ENCODE peak calls at places on chromosomes 7 and 10, in five cellular contexts. F is left ventricle myocardium inferior, L is colonic mucosa, T is ovary, D is astrocyte. P is an unnamed sample. For H3K27me3 and H3K36me3, the result is how much of the 10 kb centered on the place peaks cover.

GRCh38 chr10:28375399-28376354 is 72.8 kb upstream of the MPP7 start:
- DNase-seq in D (peak), L (peak), T (no peak), F (no peak), P (peak)

GRCh38 chr10:131656446-131656845 is 244.4 kb upstream of the PPP2R2D start:
- DNase-seq in D (no peak), L (no peak), F (no peak), T (no peak), P (no peak)

GRCh38 chr7:40470111-40470736 is 335.4 kb downstream of the SUGCT start:
- DNase-seq in T (no peak), F (no peak), L (no peak), D (peak), P (no peak)

GRCh38 chr7:14229047-14229446 is 239.6 kb upstream of the ETV1 start:
- DNase-seq in D (no peak), L (no peak), T (no peak), F (no peak), P (no peak)

GRCh38 chr7:45682836-45683555 is 108.8 kb downstream of the ADCY1 start:
- DNase-seq in D (peak), F (no peak), L (peak), T (no peak), P (no peak)

GRCh38 chr7:134992626-134993179 is 6.4 kb downstream of the AGBL3 start:
- DNase-seq in D (peak), T (peak), L (no peak), F (no peak), P (no peak)

GRCh38 chr7:91465595-91466061 is 201.4 kb downstream of the FZD1 start:
- DNase-seq in D (peak), F (no peak), T (no peak), L (no peak), P (no peak)

GRCh38 chr10:103645141-103646054 is 151.9 kb downstream of the NEURL1 start:
- DNase-seq in T (peak), L (no peak), F (peak), D (peak), P (no peak)

GRCh38 chr7:7266257-7266656 is 83.9 kb downstream of the C1GALT1 start:
- DNase-seq in D (no peak), T (no peak), F (no peak), L (no peak), P (no peak)
- TF ChIP-seq CTCF in D (no peak), T (no peak), F (no peak), L (no peak), P (no peak)

GRCh38 chr10:117543245-117543998 is 876 bp downstream of the EMX2 start:
- DNase-seq in D (no peak), L (no peak), F (no peak), T (peak), P (no peak)

GRCh38 chr10:117544729-117545140 is 2.2 kb downstream of the EMX2 start:
- DNase-seq in L (no peak), D (no peak), T (no peak), F (no peak), P (no peak)

GRCh38 chr10:117542706-117543244 is at the start of gene EMX2:
- DNase-seq in F (no peak), T (no peak), D (no peak), L (no peak), P (no peak)

GRCh38 chr10:117545141-117546019 is 2.8 kb downstream of the EMX2 start:
- DNase-seq in D (no peak), F (no peak), L (no peak), T (no peak), P (no peak)

DNA sequence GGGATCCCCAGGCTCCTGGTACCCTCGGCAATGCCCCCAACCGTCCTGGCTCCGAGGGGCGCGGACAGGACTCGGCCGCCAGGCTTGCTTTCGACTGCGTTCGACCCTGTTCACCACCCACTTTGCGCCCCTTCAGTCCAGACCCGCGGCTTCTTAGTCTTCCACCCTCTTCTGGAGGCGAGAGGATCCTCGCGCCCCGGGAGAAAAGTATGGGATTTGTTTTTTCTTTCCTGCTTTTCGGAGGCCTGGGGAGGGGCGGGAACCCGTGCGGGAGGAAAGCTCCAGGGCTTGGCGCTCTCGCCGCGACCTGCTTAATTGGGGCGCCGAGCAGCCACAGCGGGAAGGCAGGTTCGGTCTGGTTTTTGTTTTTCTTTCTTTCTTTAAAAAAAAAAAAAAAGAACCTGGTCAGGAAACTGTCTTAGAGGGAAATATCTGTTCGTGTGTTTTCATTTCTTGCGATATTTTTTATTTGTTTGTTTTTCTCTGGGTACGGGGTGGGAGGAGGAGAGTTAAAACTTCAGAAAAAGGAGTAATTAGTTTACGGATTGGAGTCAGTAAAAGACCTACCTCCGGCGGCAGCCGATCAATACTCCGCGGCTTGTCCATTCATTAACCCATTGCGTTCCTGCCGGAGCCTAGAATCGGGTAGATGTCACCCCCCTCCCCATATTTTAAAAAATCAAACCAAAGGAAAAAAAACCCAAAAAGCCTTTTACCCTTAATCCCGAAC is 1.6 kb downstream of the EMX2 start:
- DNase-seq in T (no peak), L (no peak), D (no peak), F (no peak), P (no peak)
- H3K27me3 ChIP-seq in T (under half), L (half or more), D (half or more), F (half or more), P (under half)

GRCh38 chr7:2405601-2406345 is 2.4 kb downstream of the CHST12 start:
- DNase-seq in L (no peak), T (no peak), F (no peak), D (no peak), P (no peak)
- H3K36me3 ChIP-seq in L (under half), T (under half), F (under half), D (under half), P (under half)

DNA sequence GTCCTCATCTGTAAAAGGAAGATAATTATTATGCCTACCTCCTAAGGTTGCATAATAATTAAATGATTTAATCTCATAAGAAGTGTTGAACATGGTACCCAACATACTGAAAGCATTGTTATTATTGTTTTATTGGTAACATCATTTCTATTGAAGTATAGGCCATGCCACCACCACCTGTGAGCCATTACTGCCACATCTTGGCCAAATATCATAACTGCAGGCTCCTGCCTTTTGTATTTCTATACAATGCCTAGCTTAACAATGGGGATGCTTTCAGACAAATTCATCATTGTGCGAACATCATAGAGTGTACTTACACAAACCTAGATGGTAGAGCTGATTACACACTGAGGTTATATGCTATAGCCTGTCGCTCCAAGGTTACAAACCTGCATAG is 61.1 kb upstream of the NPSR1 start:
- DNase-seq in F (no peak), D (no peak), T (no peak), L (no peak), P (no peak)
- TF ChIP-seq CTCF in F (peak), D (peak), T (no peak), L (peak), P (peak)

DNA sequence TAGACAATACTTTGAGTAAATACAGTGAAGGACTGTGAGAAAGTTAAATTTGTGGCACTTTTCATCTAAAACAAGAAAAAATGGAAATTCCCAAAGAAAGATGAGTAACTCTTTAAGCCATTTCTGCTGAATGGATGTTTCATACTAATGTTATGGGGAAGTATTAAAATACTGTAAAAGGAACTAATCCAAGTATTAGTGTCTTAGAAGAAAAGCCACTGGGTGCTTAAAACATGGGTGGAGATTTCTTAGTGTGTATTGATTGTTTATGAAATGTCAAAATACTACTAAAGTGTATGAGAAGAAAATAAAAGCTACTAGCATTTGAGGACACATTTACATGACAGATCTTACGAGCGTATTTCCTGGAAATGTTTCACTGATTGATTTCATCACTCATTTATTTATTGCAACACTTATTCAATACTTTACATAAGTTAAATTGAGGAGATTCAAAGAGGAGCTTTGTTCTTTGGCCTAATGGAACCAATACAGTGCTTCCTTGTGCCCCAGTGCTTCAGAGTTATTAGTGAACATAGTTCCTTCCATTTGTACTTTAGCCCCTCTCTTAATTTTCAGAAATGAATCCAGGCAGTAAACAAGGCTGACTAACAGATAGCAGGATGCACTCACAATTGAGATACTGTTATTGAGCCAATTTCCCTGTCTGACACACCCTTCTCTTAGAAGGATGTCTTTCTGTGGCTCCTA is 155.5 kb upstream of the AHR start:
- DNase-seq in F (no peak), L (no peak), D (peak), T (no peak), P (no peak)
- H3K27me3 ChIP-seq in F (under half), L (under half), D (under half), T (under half), P (under half)

DNA sequence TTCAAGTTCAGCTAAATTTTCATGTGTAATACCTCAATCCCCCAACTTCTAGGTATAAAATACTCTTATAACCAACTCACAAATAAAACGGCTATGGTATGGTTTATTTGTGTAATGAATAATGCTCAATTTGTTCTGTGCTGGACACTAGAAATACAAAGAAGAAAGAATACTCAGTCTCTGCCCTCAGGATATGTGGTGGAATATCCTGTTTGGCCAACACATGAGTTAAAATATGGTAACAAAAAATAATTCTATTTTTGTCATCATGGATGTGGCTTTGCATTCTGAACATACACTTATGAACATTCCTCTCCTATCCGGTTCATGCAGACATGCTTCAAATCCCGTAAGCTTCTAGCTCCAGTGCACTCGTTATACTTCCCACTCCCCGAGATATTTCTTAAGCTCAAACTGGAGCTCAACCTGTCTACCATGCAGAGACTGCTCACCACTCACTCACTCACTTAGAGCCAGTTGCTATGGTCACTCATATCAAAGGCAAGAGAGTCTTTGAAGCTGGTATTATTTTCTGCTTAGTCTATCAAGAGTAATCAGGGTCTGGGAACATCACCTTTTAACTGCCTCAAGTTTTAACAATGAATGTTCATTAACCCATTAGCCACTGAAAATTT is 53.8 kb upstream of the SLC16A12 start:
- DNase-seq in T (no peak), D (no peak), L (no peak), F (no peak), P (no peak)
- H3K36me3 ChIP-seq in T (under half), D (under half), L (under half), F (under half), P (under half)

GRCh38 chr7:155983176-155983815 is 171.0 kb upstream of the SHH start:
- DNase-seq in T (no peak), L (no peak), F (no peak), D (no peak), P (no peak)

GRCh38 chr7:155981703-155982102 is 169.4 kb upstream of the SHH start:
- DNase-seq in T (no peak), D (no peak), F (no peak), L (no peak), P (no peak)

GRCh38 chr7:155979566-155979965 is 167.3 kb upstream of the SHH start:
- DNase-seq in D (no peak), L (no peak), F (no peak), T (peak), P (no peak)

GRCh38 chr7:155980841-155981240 is 168.6 kb upstream of the SHH start:
- DNase-seq in F (no peak), L (peak), T (peak), D (no peak), P (no peak)

DNA sequence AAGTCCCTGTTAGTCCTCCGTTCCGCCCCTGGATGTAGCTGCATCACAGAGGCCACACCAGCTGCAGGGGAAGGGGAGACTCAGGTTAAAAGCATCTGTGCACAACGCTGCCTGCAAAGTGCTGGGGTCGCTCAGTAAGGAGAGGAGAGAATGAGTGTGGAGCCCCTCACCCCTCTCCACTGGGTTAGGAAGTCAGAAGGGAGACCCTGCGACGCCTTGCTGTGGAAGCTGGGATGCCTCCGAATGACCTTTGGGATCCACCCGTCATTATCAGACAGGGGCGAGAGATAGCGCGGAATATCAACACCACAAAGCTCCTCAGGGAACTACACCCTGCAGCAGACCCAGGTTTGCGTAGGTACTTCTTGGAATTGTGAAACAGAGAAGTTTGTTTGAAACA is 167.7 kb upstream of the SHH start:
- DNase-seq in T (no peak), D (no peak), L (peak), F (no peak), P (no peak)
- TF ChIP-seq CTCF in T (no peak), D (no peak), L (no peak), F (no peak), P (no peak)

DNA sequence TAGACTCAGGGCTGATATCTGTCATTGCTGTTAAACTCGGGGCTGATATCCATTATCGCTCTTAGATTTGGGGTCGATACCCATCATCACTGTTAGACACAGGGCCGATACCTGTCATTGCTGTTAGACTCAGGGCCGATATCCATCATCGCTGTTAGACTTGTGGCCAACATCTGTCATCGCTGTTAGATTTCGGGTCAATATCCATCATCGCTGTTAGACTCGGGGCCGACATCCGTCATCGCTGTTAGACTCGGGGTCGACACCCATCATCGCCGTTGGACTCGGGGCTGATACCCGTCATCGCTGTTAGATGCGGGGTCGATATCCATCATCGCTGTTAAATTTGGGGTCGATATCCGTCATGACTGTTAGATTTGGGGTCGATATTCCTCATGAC is 54.8 kb downstream of the BEND7 start:
- DNase-seq in F (no peak), L (no peak), D (no peak), T (no peak), P (no peak)
- H3K27me3 ChIP-seq in F (under half), L (under half), D (under half), T (under half), P (under half)

P was measured in kidney epithelial cell.